ENCODE peak calls at places on chromosomes 5 and 9, in six cellular contexts. W is H9, D is IMR-90, N is H1, X is trophoblast cell, I is mesenchymal stem cell. Y is an unnamed sample.

GRCh38 chr9:113350937-113351336 is 1.6 kb downstream of the BSPRY start:
- DNase-seq in D (no peak), X (no peak), I (no peak), N (no peak), W (no peak), Y (no peak)

GRCh38 chr5:55577353-55578060 is 42.7 kb upstream of the PLPP1 start:
- DNase-seq in X (no peak), W (no peak), D (no peak), I (no peak), N (no peak), Y (no peak)

GRCh38 chr9:38680827-38681226 is 39.1 kb downstream of the FAM240B start:
- DNase-seq in W (no peak), I (no peak), N (no peak), X (no peak), D (no peak), Y (no peak)

GRCh38 chr5:179215576-179215975 is 129.7 kb downstream of the ADAMTS2 start:
- DNase-seq in D (peak), I (no peak), N (no peak), W (no peak), X (no peak), Y (no peak)

GRCh38 chr5:95533106-95533505 is 21.7 kb downstream of the SKIC3 start:
- DNase-seq in D (no peak), I (no peak), N (no peak), X (peak), W (no peak), Y (no peak)

GRCh38 chr9:104091708-104092107 is 2.4 kb upstream of the SMC2 start:
- DNase-seq in D (peak), X (no peak), W (no peak), N (no peak), I (peak), Y (no peak)

GRCh38 chr9:94705162-94705712 is 21.3 kb upstream of the AOPEP start:
- DNase-seq in N (no peak), W (no peak), D (no peak), I (no peak), X (no peak), Y (no peak)

GRCh38 chr5:95859327-95860060 is 37.0 kb upstream of the GLRX start:
- DNase-seq in I (no peak), X (peak), W (no peak), N (no peak), D (no peak), Y (no peak)

GRCh38 chr5:56326770-56327169 is 93.6 kb upstream of the ANKRD55 start:
- DNase-seq in D (no peak), W (no peak), N (no peak), X (no peak), I (no peak), Y (no peak)

GRCh38 chr9:4510546-4511322 is 20.5 kb downstream of the SLC1A1 start:
- DNase-seq in X (peak), D (no peak), N (no peak), W (no peak), I (no peak), Y (no peak)

GRCh38 chr9:103789686-103790085 is 304.4 kb upstream of the SMC2 start:
- DNase-seq in W (no peak), X (no peak), I (no peak), D (no peak), N (no peak), Y (no peak)

GRCh38 chr5:69261034-69261433 is 26.3 kb downstream of the CDK7 start:
- DNase-seq in N (no peak), D (peak), W (no peak), X (no peak), I (peak), Y (no peak)

GRCh38 chr9:136591191-136591752 is 45.4 kb upstream of the NOTCH1 start:
- DNase-seq in I (no peak), D (no peak), W (no peak), N (no peak), X (no peak), Y (no peak)

GRCh38 chr9:106976772-106977171 is 113.8 kb downstream of the ZNF462 start:
- DNase-seq in N (no peak), W (no peak), D (no peak), I (no peak), X (no peak), Y (no peak)

GRCh38 chr5:76866503-76866902 is 16.7 kb downstream of the S100Z start:
- DNase-seq in D (no peak), N (no peak), I (no peak), W (no peak), X (no peak), Y (no peak)

DNA sequence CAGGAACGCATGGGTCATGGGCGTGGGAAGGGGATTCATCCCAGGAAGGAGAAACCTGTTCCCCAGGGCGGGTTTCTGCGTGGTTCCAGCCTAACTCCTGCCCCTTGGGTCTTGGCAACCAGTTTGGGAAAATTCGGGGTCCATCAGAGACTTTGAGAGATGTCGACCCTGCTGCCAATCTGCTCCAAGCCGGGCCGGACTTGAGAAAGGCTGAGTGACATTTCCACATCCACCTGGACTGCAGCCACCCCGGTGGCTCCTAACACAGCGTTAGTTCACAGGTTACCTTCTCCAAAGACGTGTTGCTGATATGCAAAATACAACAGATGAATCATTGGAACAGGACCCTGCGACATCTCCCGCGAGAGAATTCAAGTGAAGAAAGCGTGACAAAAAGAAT is 627.2 kb downstream of the IRX1 start:
- DNase-seq in I (no peak), N (no peak), D (no peak), W (no peak), X (no peak), Y (no peak)
- H3K14ac ChIP-seq in I (no peak), N (no peak), D (no peak), W (no peak), X (no peak), Y (no peak)

GRCh38 chr5:154356256-154356655 is 89.5 kb upstream of the SAP30L start:
- DNase-seq in X (peak), I (no peak), N (no peak), D (peak), W (no peak), Y (no peak)
- H3K14ac ChIP-seq in X (no peak), I (no peak), N (no peak), D (peak), W (no peak), Y (no peak)

GRCh38 chr9:22156586-22156985 is 147.5 kb upstream of the CDKN2B start:
- DNase-seq in I (no peak), N (no peak), D (no peak), W (no peak), X (no peak), Y (no peak)

GRCh38 chr9:22158275-22158674 is 149.2 kb upstream of the CDKN2B start:
- DNase-seq in I (no peak), W (no peak), X (no peak), N (no peak), D (peak), Y (no peak)

GRCh38 chr9:22157831-22158230 is 148.7 kb upstream of the CDKN2B start:
- DNase-seq in I (no peak), W (no peak), X (no peak), D (no peak), N (no peak), Y (no peak)

GRCh38 chr9:22157271-22157670 is 148.2 kb upstream of the CDKN2B start:
- DNase-seq in N (no peak), D (peak), I (no peak), X (no peak), W (no peak), Y (no peak)

GRCh38 chr9:22154064-22154463 is 145.0 kb upstream of the CDKN2B start:
- DNase-seq in D (no peak), W (no peak), I (no peak), X (no peak), N (no peak), Y (no peak)
- H3K14ac ChIP-seq in D (no peak), W (no peak), I (no peak), X (peak), N (no peak), Y (no peak)

GRCh38 chr5:147544556-147544955 is 34.7 kb upstream of the DPYSL3 start:
- DNase-seq in N (no peak), X (no peak), W (no peak), D (no peak), I (no peak), Y (no peak)
- H3K14ac ChIP-seq in N (no peak), X (no peak), W (no peak), D (no peak), I (no peak), Y (no peak)

Y was measured in neuronal stem cell.